ENCODE peak calls at places on chromosomes 5 and 9, in nine cellular contexts. D is PC-9, T is stomach, C is mesenchymal stem cell, Q is neuronal stem cell, U is GM23338, R is cardiac muscle cell, P is H9, K is SJSA1. S is an unnamed sample.

GRCh38 chr5:58133631-58134296 is 326.1 kb downstream of the PLK2 start:
- DNase-seq in T (no peak), U (no peak), Q (no peak), R (peak; percentile 67), D (no peak), P (no peak), C (no peak), K (no peak), S (no peak)

GRCh38 chr9:37377688-37378612 is 44.5 kb upstream of the GRHPR start:
- DNase-seq in P (no peak), R (no peak), D (no peak), C (no peak), K (no peak), U (no peak), Q (no peak), T (no peak), S (no peak)

GRCh38 chr5:128674837-128675446 is 136.9 kb upstream of the FBN2 start:
- DNase-seq in P (peak; percentile 62), T (peak; percentile 35), U (peak; percentile 75), Q (no peak), D (peak; percentile 37), R (peak; percentile 68), K (peak; percentile 57), C (peak; percentile 55), S (no peak)

GRCh38 chr9:2065704-2066103 is 50.6 kb downstream of the SMARCA2 start:
- DNase-seq in R (no peak), U (no peak), C (no peak), D (no peak), T (no peak), P (no peak), Q (no peak), K (no peak), S (no peak)

GRCh38 chr9:78143281-78144007 is 92.4 kb upstream of the CEP78 start:
- DNase-seq in R (no peak), P (no peak), T (no peak), C (no peak), D (no peak), U (no peak), Q (peak; percentile 43), K (no peak), S (no peak)

GRCh38 chr9:93531374-93531773 is 45.0 kb upstream of the PHF2 start:
- DNase-seq in P (no peak), Q (no peak), U (peak; percentile 25), R (no peak), K (no peak), D (no peak), C (no peak), T (no peak), S (no peak)

GRCh38 chr9:98720402-98720801 is 11.7 kb upstream of the GABBR2 start:
- DNase-seq in K (no peak), P (no peak), U (no peak), Q (no peak), D (no peak), T (no peak), R (no peak), C (no peak), S (no peak)

GRCh38 chr9:124392855-124393460 is 22.3 kb downstream of the PSMB7 start:
- DNase-seq in P (peak; percentile 46), R (peak; percentile 55), U (peak; percentile 74), T (no peak), C (peak; percentile 76), Q (no peak), D (peak; percentile 87), K (peak; percentile 74), S (no peak)

GRCh38 chr9:114122628-114123027 is 23.5 kb upstream of the KIF12 start:
- DNase-seq in C (no peak), T (no peak), Q (no peak), U (no peak), D (no peak), K (no peak), R (no peak), P (no peak), S (no peak)
- H3K27me3 ChIP-seq in C (peaks cover 57% of the 10 kb centered on the region), T (no peaks in the 10 kb centered on the region), Q (no peaks in the 10 kb centered on the region), U (no peaks in the 10 kb centered on the region), D (peaks cover 83% of the 10 kb centered on the region), K (peaks cover 5% of the 10 kb centered on the region), R (no peaks in the 10 kb centered on the region), P (no peaks in the 10 kb centered on the region), S (no peaks in the 10 kb centered on the region)

DNA sequence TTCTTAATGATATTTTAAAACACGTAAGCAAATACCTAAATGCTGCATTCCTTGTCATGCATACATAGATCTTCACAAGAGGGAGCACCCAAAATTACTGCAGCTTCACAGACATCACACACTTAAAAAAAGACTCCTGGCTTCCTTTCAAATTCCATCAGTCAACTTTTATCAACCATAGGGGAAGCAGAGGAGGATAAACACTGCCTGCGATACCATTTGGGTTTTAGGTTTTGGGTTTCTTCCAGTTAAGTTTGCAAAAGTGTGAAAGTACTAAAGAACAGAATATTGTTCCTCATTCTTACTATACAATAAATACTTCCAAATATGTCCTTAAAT is 104.2 kb downstream of the EFNA5 start:
- DNase-seq in Q (no peak), U (no peak), K (no peak), P (no peak), T (no peak), C (no peak), D (no peak), R (peak; percentile 60), S (no peak)
- H3K4me1 ChIP-seq in Q (peaks cover 62% of the 10 kb centered on the region), U (peaks cover 71% of the 10 kb centered on the region), K (peaks cover 12% of the 10 kb centered on the region), P (peaks cover 20% of the 10 kb centered on the region), T (peaks cover 11% of the 10 kb centered on the region), C (peaks cover 12% of the 10 kb centered on the region), D (peaks cover 68% of the 10 kb centered on the region), R (peaks cover 26% of the 10 kb centered on the region), S (peaks cover 25% of the 10 kb centered on the region)

DNA sequence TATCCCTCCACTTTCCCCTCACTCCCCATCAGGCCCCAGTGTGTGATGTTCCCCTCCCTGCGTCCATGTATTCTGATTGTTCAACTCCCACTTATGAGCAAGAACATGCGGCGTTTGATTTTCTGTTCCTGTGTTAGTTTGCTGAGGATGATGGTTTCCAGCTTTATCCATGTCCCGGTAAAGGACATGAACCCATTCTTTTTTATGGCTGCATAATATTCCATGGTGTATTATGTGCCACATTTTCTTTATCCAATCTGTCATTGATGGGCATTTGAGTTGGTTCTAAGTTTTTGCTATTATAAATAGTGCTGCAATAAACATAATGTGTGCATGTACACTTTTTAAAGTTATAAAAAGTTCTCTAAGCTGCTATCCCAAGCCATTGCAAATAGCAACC is 75.6 kb downstream of the ERBIN start:
- DNase-seq in R (no peak), Q (no peak), T (no peak), K (no peak), C (no peak), U (no peak), D (no peak), P (no peak), S (no peak)
- H3K27ac ChIP-seq in R (no peak overlapping the region), Q (no peak overlapping the region), T (no peak overlapping the region), K (no peak overlapping the region), C (no peak overlapping the region), U (no peak overlapping the region), D (no peak overlapping the region), P (no peak overlapping the region), S (no peak overlapping the region)

GRCh38 chr9:128393971-128394370 is 22.8 kb downstream of the URM1 start:
- DNase-seq in C (no peak), U (no peak), P (no peak), T (no peak), D (no peak), R (no peak), Q (no peak), K (no peak), S (no peak)
- H3K27me3 ChIP-seq in C (peaks cover 31% of the 10 kb centered on the region), U (peaks cover 100% of the 10 kb centered on the region), P (peaks cover 81% of the 10 kb centered on the region), T (no peaks in the 10 kb centered on the region), D (no peaks in the 10 kb centered on the region), R (peaks cover 92% of the 10 kb centered on the region), Q (peaks cover 87% of the 10 kb centered on the region), K (peaks cover 6% of the 10 kb centered on the region), S (no peaks in the 10 kb centered on the region)

GRCh38 chr5:135131801-135132675 is 98.0 kb upstream of the PITX1 start:
- DNase-seq in U (no peak), T (no peak), Q (no peak), D (no peak), K (no peak), R (no peak), C (peak; percentile 56), P (no peak), S (no peak)
- H3K4me1 ChIP-seq in U (no peaks in the 10 kb centered on the region), T (peaks cover 11% of the 10 kb centered on the region), Q (no peaks in the 10 kb centered on the region), D (peaks cover 68% of the 10 kb centered on the region), K (peaks cover 9% of the 10 kb centered on the region), R (peaks cover 10% of the 10 kb centered on the region), C (peaks cover 1% of the 10 kb centered on the region), P (no peaks in the 10 kb centered on the region), S (no peaks in the 10 kb centered on the region)

DNA sequence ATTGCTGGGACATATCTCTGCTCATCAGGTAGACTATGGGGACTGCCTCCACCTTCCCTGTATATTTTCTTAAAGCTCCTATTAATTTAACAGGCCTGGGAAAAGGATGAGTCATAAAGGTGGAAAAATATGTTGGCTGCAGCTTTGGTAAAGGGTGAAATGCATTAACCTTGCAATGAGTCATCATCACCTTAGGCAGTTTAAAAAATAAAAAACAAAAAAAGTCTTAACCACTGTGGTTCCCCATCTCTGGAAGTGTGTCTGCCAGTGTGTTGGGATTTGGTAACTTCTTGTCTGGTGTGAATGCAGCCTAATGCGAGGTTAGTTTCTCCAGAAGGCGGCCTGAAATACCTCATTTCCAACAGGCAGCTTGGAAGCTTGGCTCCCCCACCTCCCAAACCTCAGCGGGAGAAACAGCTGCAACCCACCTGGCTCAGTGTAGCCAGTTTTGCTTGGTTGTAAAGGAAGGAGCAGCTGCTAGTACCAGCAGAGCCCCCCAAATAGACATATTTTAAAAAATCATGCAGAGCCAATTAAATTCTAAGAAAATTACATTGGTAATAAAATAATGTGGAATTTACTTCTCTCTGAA is 265.4 kb upstream of the GAS1 start:
- DNase-seq in Q (no peak), R (no peak), T (no peak), U (peak; percentile 38), C (peak; percentile 24), D (peak; percentile 8), P (peak; percentile 36), K (no peak), S (no peak)
- H3K27ac ChIP-seq in Q (no peak overlapping the region), R (no peak overlapping the region), T (no peak overlapping the region), U (no peak overlapping the region), C (peak overlapping the region; percentile 51), D (peak overlapping the region; percentile 67), P (no peak overlapping the region), K (no peak overlapping the region), S (no peak overlapping the region)

GRCh38 chr5:106768392-106768791 is 902.3 kb downstream of the EFNA5 start:
- DNase-seq in U (no peak), D (no peak), T (no peak), Q (no peak), K (no peak), P (no peak), C (no peak), R (no peak), S (no peak)

GRCh38 chr5:106766913-106767312 is 903.8 kb downstream of the EFNA5 start:
- DNase-seq in C (no peak), K (no peak), Q (no peak), D (no peak), T (no peak), R (no peak), U (no peak), P (no peak), S (no peak)
- H3K27me3 ChIP-seq in C (no peaks in the 10 kb centered on the region), K (no peaks in the 10 kb centered on the region), Q (no peaks in the 10 kb centered on the region), D (no peaks in the 10 kb centered on the region), T (no peaks in the 10 kb centered on the region), R (no peaks in the 10 kb centered on the region), U (no peaks in the 10 kb centered on the region), P (no peaks in the 10 kb centered on the region), S (no peaks in the 10 kb centered on the region)

S was measured in ascending aorta.